ENCODE peak calls at places on chromosomes 16 and 17, in four cellular contexts. M is GDM1, T is DMS 273 treated with DMSO at 0.1 percent for 48 hours, X is GM23248. Y is an unnamed sample.

GRCh38 chr17:67244621-67245072 is 349 bp downstream of the HELZ start:
- DNase-seq in M (no peak), X (no peak), T (no peak), Y (no peak)

GRCh38 chr17:65633988-65634387 is 72.5 kb upstream of the AXIN2 start:
- DNase-seq in M (no peak), X (no peak), T (no peak), Y (no peak)

GRCh38 chr16:20766294-20766693 is 2.5 kb downstream of the ACSM3 start:
- DNase-seq in T (no peak), M (no peak), X (no peak), Y (no peak)

GRCh38 chr16:81994485-81994884 is 16.8 kb downstream of the SDR42E1 start:
- DNase-seq in T (no peak), X (peak), M (no peak), Y (no peak)

GRCh38 chr16:87708181-87708580 is 57.6 kb downstream of the KLHDC4 start:
- DNase-seq in T (no peak), M (no peak), X (no peak), Y (no peak)

GRCh38 chr17:28267720-28268609 is 51.0 kb upstream of the TMEM97 start:
- DNase-seq in M (no peak), X (no peak), T (no peak), Y (no peak)

GRCh38 chr17:80586464-80587228 is 42.0 kb downstream of the RPTOR start:
- DNase-seq in T (no peak), X (no peak), M (no peak), Y (no peak)

GRCh38 chr17:51640108-51640622 is 379.8 kb downstream of the UTP18 start:
- DNase-seq in T (no peak), M (no peak), X (no peak), Y (no peak)

GRCh38 chr16:48499822-48500440 is 110.0 kb downstream of the N4BP1 start:
- DNase-seq in M (no peak), T (peak), X (peak), Y (no peak)

GRCh38 chr17:50570516-50570915 is 10.0 kb downstream of the CACNA1G start:
- DNase-seq in X (no peak), M (no peak), T (no peak), Y (no peak)

GRCh38 chr16:29784901-29785500 is 5.5 kb upstream of the KIF22 start:
- DNase-seq in T (no peak), M (no peak), X (peak), Y (no peak)

GRCh38 chr17:79944251-79944812 is 91.3 kb downstream of the TBC1D16 start:
- DNase-seq in M (no peak), X (no peak), T (no peak), Y (no peak)

GRCh38 chr17:5286846-5287245 is 4.8 kb downstream of the RABEP1 start:
- DNase-seq in M (no peak), X (no peak), T (no peak), Y (peak)

GRCh38 chr16:81232740-81233367 is 5.6 kb upstream of the BCO1 start:
- DNase-seq in X (no peak), M (no peak), T (no peak), Y (no peak)

GRCh38 chr17:41835800-41836549 is at the start of gene NT5C3B:
- DNase-seq in X (peak), T (no peak), M (peak), Y (peak)

GRCh38 chr16:56637814-56638750 is at the start of gene MT1A:
- DNase-seq in T (no peak), X (peak), M (no peak), Y (no peak)

GRCh38 chr16:29909398-29909797 is 9.1 kb downstream of the ASPHD1 start:
- DNase-seq in X (peak), M (no peak), T (no peak), Y (no peak)

GRCh38 chr17:44383363-44383762 is 6.1 kb downstream of the ITGA2B start:
- DNase-seq in X (no peak), M (no peak), T (no peak), Y (no peak)

GRCh38 chr16:78275420-78275819 is 176.0 kb downstream of the WWOX start:
- DNase-seq in T (no peak), M (no peak), X (no peak), Y (no peak)

GRCh38 chr17:43871947-43872690 is 25.1 kb downstream of the CD300LG start:
- DNase-seq in M (no peak), X (no peak), T (no peak), Y (no peak)

Y was measured in T1000.